ENCODE peak calls at places on chromosomes 4 and X, in ten cellular contexts. H is uterus; K is right lobe of liver; P is CD4-positive, CD25-positive, alpha-beta regulatory T cell; N is SJSA1; C is IMR-90; Z is breast epithelium; T is left lung; G is HAP-1; Q is heart left ventricle. X is an unnamed sample.

GRCh38 chr4:89312066-89312465 is 4.5 kb upstream of the GPRIN3 start:
- DNase-seq in G (no peak), Q (no peak), C (no peak), P (no peak), H (no peak), N (no peak), K (no peak), T (no peak), Z (no peak), X (no peak)

GRCh38 chrX:119226431-119226830 is 9.7 kb upstream of the PGRMC1 start:
- DNase-seq in P (no peak), N (no peak), C (no peak), K (no peak), Q (no peak), G (no peak), T (no peak), Z (no peak), H (no peak), X (no peak)

GRCh38 chrX:6778547-6779231 is 243.8 kb upstream of the VCX3A start:
- DNase-seq in G (peak; percentile 55), P (no peak), Z (no peak), N (no peak), C (no peak), K (no peak), T (no peak), H (no peak), Q (no peak), X (no peak)

GRCh38 chr4:46946914-46947313 is 37.9 kb upstream of the COX7B2 start:
- DNase-seq in C (peak; percentile 29), Z (no peak), Q (no peak), G (no peak), K (no peak), N (no peak), T (no peak), P (no peak), H (no peak), X (no peak)

GRCh38 chr4:108036252-108036651 is 46.6 kb downstream of the HADH start:
- DNase-seq in N (no peak), P (peak; percentile 94), H (no peak), C (no peak), Z (no peak), G (no peak), K (no peak), T (no peak), Q (peak; percentile 48), X (no peak)

GRCh38 chr4:1200425-1201035 is 28.1 kb upstream of the SPON2 start:
- DNase-seq in T (peak; percentile 76), N (peak; percentile 65), Q (peak; percentile 75), K (peak; percentile 22), G (peak; percentile 5), C (peak; percentile 95), P (peak; percentile 30), Z (peak; percentile 35), H (peak; percentile 90), X (peak; percentile 80)

GRCh38 chrX:115494133-115494532 is 66.8 kb upstream of the PLS3 start:
- DNase-seq in G (no peak), C (peak; percentile 9), K (no peak), T (no peak), N (no peak), H (no peak), Q (no peak), Z (no peak), P (no peak), X (no peak)

GRCh38 chr4:25810815-25811690 is 51.7 kb downstream of the SEL1L3 start:
- DNase-seq in P (no peak), C (peak; percentile 54), H (no peak), G (no peak), Z (no peak), Q (no peak), K (no peak), N (peak; percentile 49), T (no peak), X (no peak)

GRCh38 chr4:24186466-24186865 is 296.6 kb upstream of the PPARGC1A start:
- DNase-seq in P (no peak), N (no peak), G (no peak), Q (no peak), K (no peak), Z (no peak), H (no peak), T (no peak), C (no peak), X (no peak)

GRCh38 chr4:8919651-8920288 is 48.1 kb upstream of the HMX1 start:
- DNase-seq in H (no peak), P (no peak), Q (no peak), K (no peak), C (no peak), G (no peak), N (peak; percentile 16), T (no peak), Z (no peak), X (no peak)

GRCh38 chrX:56761167-56761566 is 32.1 kb downstream of the NBDY start:
- DNase-seq in Z (no peak), G (no peak), C (no peak), T (no peak), Q (no peak), N (no peak), P (no peak), H (no peak), K (no peak), X (peak; percentile 24)

GRCh38 chr4:174357321-174357720 is 73.6 kb downstream of the CEP44 start:
- DNase-seq in Q (no peak), N (no peak), P (no peak), Z (no peak), K (no peak), C (no peak), H (no peak), G (no peak), T (no peak), X (no peak)

GRCh38 chrX:39309018-39309620 is 507.9 kb downstream of the MID1IP1 start:
- DNase-seq in T (no peak), P (peak; percentile 46), G (no peak), N (no peak), Z (peak; percentile 56), K (no peak), H (peak; percentile 51), C (no peak), Q (no peak), X (no peak)

GRCh38 chrX:133516691-133517090 is 101.4 kb upstream of the GPC4 start:
- DNase-seq in P (no peak), Q (no peak), H (no peak), N (no peak), G (no peak), K (no peak), T (no peak), C (no peak), Z (no peak), X (no peak)

GRCh38 chr4:179465131-179465797 is 2023.0 kb upstream of the AGA start:
- DNase-seq in P (no peak), H (no peak), N (no peak), T (no peak), C (peak; percentile 34), Q (no peak), K (no peak), G (peak; percentile 58), Z (no peak), X (no peak)

GRCh38 chrX:1521459-1521956 is 15.5 kb downstream of the P2RY8 start:
- DNase-seq in N (no peak), T (no peak), C (no peak), Q (no peak), K (no peak), G (no peak), Z (no peak), H (no peak), P (peak; percentile 95), X (no peak)

GRCh38 chrX:83916525-83916924 is 55.6 kb downstream of the CYLC1 start:
- DNase-seq in C (peak; percentile 11), H (no peak), N (no peak), Q (no peak), G (peak; percentile 59), T (no peak), K (no peak), P (peak; percentile 4), Z (no peak), X (no peak)

GRCh38 chrX:145856181-145856580 is 38.6 kb downstream of the SLITRK2 start:
- DNase-seq in N (no peak), Z (no peak), C (no peak), T (no peak), H (no peak), Q (no peak), K (no peak), G (no peak), P (no peak), X (no peak)

GRCh38 chr4:116400480-116400879 is 684.9 kb downstream of the TRAM1L1 start:
- DNase-seq in K (no peak), C (no peak), H (no peak), Q (no peak), Z (no peak), P (no peak), T (no peak), N (no peak), G (no peak), X (no peak)

GRCh38 chrX:151710457-151710856 is 5.4 kb upstream of the FATE1 start:
- DNase-seq in Q (no peak), P (no peak), G (no peak), T (no peak), C (no peak), K (no peak), Z (no peak), N (no peak), H (no peak), X (no peak)
- H3K9me3 ChIP-seq in Q (no peaks in the 10 kb centered on the region), P (no peaks in the 10 kb centered on the region), G (no peaks in the 10 kb centered on the region), T (no peaks in the 10 kb centered on the region), C (peaks cover 3% of the 10 kb centered on the region), K (no peaks in the 10 kb centered on the region), Z (no peaks in the 10 kb centered on the region), N (no peaks in the 10 kb centered on the region), H (no peaks in the 10 kb centered on the region), X (no peaks in the 10 kb centered on the region)

GRCh38 chr4:87133183-87133582 is 87.2 kb downstream of the KLHL8 start:
- DNase-seq in T (no peak), H (no peak), Z (no peak), C (no peak), P (no peak), K (no peak), G (no peak), Q (no peak), N (no peak), X (no peak)
- H3K36me3 ChIP-seq in T (no peaks in the 10 kb centered on the region), H (no peaks in the 10 kb centered on the region), Z (no peaks in the 10 kb centered on the region), C (peaks cover 32% of the 10 kb centered on the region), P (peaks cover 94% of the 10 kb centered on the region), K (no peaks in the 10 kb centered on the region), G (peaks cover 19% of the 10 kb centered on the region), Q (peaks cover 99% of the 10 kb centered on the region), N (peaks cover 77% of the 10 kb centered on the region), X (peaks cover 8% of the 10 kb centered on the region)

GRCh38 chr4:88277711-88278025 is 6.7 kb downstream of the PPM1K start:
- DNase-seq in Q (no peak), G (no peak), T (no peak), K (no peak), N (no peak), C (no peak), P (no peak), H (no peak), Z (no peak), X (no peak)
- H3K9me3 ChIP-seq in Q (no peaks in the 10 kb centered on the region), G (no peaks in the 10 kb centered on the region), T (no peaks in the 10 kb centered on the region), K (no peaks in the 10 kb centered on the region), N (no peaks in the 10 kb centered on the region), C (peaks cover 4% of the 10 kb centered on the region), P (no peaks in the 10 kb centered on the region), H (no peaks in the 10 kb centered on the region), Z (no peaks in the 10 kb centered on the region), X (no peaks in the 10 kb centered on the region)

DNA sequence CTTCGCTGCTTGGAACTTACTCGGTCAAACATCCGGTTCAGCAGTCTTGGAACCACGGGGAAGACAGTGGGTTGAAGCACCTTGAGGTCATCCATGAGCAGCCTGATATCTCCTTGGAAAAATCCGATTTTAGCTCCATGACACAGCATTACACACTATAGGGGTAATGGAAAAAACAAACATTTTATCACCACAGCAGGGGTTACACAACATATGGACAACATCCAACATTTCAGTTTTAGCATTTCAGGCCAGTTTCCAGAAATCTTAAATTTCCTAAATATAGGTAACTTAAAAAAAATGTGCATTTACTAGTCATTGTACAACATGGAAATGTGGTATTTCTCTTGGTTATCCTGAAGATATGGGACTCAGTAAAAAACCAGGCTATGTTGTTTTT is 34.4 kb upstream of the CENPU start:
- DNase-seq in H (no peak), P (no peak), T (no peak), Q (no peak), G (no peak), C (no peak), Z (no peak), N (no peak), K (no peak), X (no peak)
- H3K36me3 ChIP-seq in H (no peaks in the 10 kb centered on the region), P (peaks cover 60% of the 10 kb centered on the region), T (no peaks in the 10 kb centered on the region), Q (peaks cover 99% of the 10 kb centered on the region), G (peaks cover 23% of the 10 kb centered on the region), C (peaks cover 14% of the 10 kb centered on the region), Z (no peaks in the 10 kb centered on the region), N (peaks cover 7% of the 10 kb centered on the region), K (peaks cover 22% of the 10 kb centered on the region), X (no peaks in the 10 kb centered on the region)

X was measured in mucosa of descending colon.